ENCODE peak calls at places on chromosomes 16 and 17, in five cellular contexts. G is H1, Q is IMR-90, L is neuronal stem cell, X is H9. B is an unnamed sample.

GRCh38 chr17:82029391-82029790 is 2.1 kb upstream of the RAC3 start:
- DNase-seq in G (no peak), Q (no peak), L (no peak), X (no peak), B (no peak)

GRCh38 chr17:57875109-57876022 is 25.5 kb upstream of the MRPS23 start:
- DNase-seq in G (peak; percentile 71), Q (peak; percentile 99), L (peak; percentile 56), X (peak; percentile 94), B (peak; percentile 72)

GRCh38 chr16:20879175-20880053 is 20.7 kb downstream of the DCUN1D3 start:
- DNase-seq in G (no peak), Q (peak; percentile 74), L (no peak), X (no peak), B (no peak)

GRCh38 chr17:1562178-1562643 is 381 bp downstream of the PITPNA start:
- DNase-seq in G (no peak), Q (no peak), L (no peak), X (peak; percentile 65), B (peak; percentile 42)

GRCh38 chr16:85402910-85403692 is 210.0 kb upstream of the GSE1 start:
- DNase-seq in G (peak; percentile 59), Q (peak; percentile 77), L (no peak), X (no peak), B (no peak)

GRCh38 chr16:26830716-26831115 is 236.0 kb upstream of the C16orf82 start:
- DNase-seq in G (no peak), Q (no peak), L (no peak), X (no peak), B (no peak)

GRCh38 chr16:66295761-66296546 is 70.5 kb upstream of the CDH5 start:
- DNase-seq in G (no peak), Q (no peak), L (no peak), X (peak; percentile 14), B (peak; percentile 88)

GRCh38 chr16:875182-876040 is 74.9 kb upstream of the GNG13 start:
- DNase-seq in G (no peak), Q (no peak), L (no peak), X (no peak), B (no peak)

GRCh38 chr16:84332975-84333684 is 35.2 kb upstream of the ATP2C2 start:
- DNase-seq in G (no peak), Q (no peak), L (no peak), X (peak; percentile 57), B (no peak)

GRCh38 chr16:65414284-65414984 is 292.6 kb upstream of the CDH11 start:
- DNase-seq in G (no peak), Q (peak; percentile 87), L (no peak), X (no peak), B (no peak)

GRCh38 chr16:61993076-61993475 is 43.2 kb downstream of the CDH8 start:
- DNase-seq in G (no peak), Q (no peak), L (no peak), X (no peak), B (no peak)

DNA sequence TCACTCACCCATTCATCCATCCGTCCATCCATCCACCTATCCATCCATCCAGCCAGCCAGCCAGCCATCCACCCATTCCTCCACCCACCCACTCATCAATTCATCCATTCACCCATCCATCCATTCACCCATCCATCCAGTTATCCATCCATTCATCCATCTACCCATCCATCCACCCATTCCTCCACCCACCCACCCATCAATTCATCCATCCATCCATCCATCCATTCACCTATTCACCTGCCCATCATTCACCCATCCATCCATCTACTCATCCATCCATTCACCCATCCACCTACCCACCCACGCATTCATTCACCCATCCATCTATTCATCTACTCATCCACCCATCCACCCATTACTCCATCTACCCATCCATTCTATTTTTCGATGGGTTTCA is 43.6 kb upstream of the JPH3 start:
- DNase-seq in G (no peak), Q (no peak), L (no peak), X (no peak), B (no peak)
- H4K91ac ChIP-seq in G (no peak overlapping the region), Q (no peak overlapping the region), L (no peak overlapping the region), X (no peak overlapping the region), B (no peak overlapping the region)

GRCh38 chr16:14304891-14305459 is 233.9 kb downstream of the MRTFB start:
- DNase-seq in G (no peak), Q (no peak), L (no peak), X (no peak), B (no peak)
- H3K4me2 ChIP-seq in G (no peak overlapping the region), Q (no peak overlapping the region), L (no peak overlapping the region), X (no peak overlapping the region), B (no peak overlapping the region)

DNA sequence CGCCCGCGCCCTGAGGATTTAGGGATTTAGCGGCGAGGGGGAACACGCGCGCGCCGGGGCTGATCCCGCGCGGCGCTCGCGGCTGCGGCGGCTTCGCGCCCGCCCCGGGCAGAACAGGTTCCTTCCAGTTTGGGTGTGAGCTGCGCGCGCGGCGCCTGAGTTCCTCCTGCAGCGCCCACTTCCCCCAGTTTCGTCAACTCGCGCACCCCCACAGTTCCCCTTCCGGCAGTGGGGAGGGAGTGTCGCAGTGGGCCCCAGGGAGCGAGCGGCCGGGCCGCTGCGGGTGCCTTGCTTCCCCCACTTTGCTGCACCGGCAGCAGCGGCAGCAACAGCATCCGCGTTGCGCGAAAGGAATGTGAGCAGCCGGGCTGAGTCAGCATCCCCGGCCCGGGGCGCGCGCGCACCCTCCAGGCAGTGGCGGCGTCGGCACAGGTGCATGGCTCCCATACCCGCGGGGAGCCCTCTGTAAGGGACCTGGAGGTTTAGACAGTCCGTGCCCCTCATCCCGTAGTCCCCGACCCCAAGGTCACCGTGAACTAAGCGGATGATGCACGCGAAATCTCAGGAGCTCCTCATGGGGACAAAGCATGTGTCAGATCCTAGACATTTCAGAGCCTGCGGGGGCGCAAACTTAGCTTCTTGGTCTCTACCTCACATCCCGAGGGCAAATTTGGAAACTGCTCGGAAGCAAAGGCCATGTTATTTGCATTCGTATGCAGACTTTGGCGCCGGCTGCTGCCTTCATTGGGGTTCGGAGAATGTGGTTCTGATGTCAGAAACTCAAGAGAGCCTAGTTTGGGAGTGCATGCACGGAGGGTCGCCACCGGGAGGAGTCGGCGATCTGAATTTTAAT is 767 bp downstream of the ARSG start:
- DNase-seq in G (peak; percentile 85), Q (peak; percentile 68), L (peak; percentile 67), X (peak; percentile 82), B (peak; percentile 83)
- H4K91ac ChIP-seq in G (peak overlapping the region; percentile 89), Q (no peak overlapping the region), L (peak overlapping the region; percentile 79), X (no peak overlapping the region), B (peak overlapping the region; percentile 96)

GRCh38 chr17:47983492-47984223 is 12.7 kb downstream of the CDK5RAP3 start:
- DNase-seq in G (no peak), Q (peak; percentile 43), L (no peak), X (no peak), B (no peak)

GRCh38 chr17:47980516-47980915 is 9.6 kb downstream of the CDK5RAP3 start:
- DNase-seq in G (no peak), Q (no peak), L (no peak), X (no peak), B (no peak)

GRCh38 chr17:47982645-47983440 is 11.9 kb downstream of the CDK5RAP3 start:
- DNase-seq in G (no peak), Q (no peak), L (no peak), X (no peak), B (no peak)

GRCh38 chr17:47981462-47981861 is 10.5 kb downstream of the CDK5RAP3 start:
- DNase-seq in G (no peak), Q (no peak), L (no peak), X (no peak), B (no peak)

DNA sequence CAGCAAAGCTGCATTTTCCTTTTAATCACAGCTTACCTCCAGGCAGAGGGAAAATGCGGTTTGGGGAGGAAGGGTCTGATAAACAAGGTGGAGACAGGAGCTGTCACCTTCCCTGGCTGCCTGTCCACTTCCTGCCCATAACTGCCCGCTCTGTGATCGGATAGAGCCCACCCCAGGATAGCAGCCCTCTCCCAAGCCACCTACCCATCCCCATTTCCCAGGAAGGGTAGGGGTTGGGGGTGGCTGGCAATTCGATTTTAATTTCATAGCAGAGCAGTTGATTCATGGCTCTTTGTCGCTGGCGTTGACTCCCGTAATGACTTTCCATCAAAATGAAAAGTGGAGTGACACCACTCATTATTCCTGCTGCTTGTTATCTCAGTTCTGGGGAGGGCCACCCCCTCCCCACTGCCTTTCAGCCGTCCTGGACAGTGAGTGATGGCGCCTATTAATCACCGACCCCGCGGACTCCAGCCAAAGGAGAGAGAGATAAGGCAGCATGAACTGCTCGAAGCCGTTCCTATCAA is 11.2 kb downstream of the CDK5RAP3 start:
- DNase-seq in G (no peak), Q (no peak), L (no peak), X (no peak), B (no peak)
- H3K4me2 ChIP-seq in G (no peak overlapping the region), Q (no peak overlapping the region), L (no peak overlapping the region), X (no peak overlapping the region), B (no peak overlapping the region)

GRCh38 chr17:80779336-80779735 is 212.3 kb upstream of the CHMP6 start:
- DNase-seq in G (no peak), Q (no peak), L (no peak), X (no peak), B (no peak)

GRCh38 chr17:80780381-80781187 is 211.1 kb upstream of the CHMP6 start:
- DNase-seq in G (no peak), Q (peak; percentile 74), L (no peak), X (no peak), B (peak; percentile 33)

GRCh38 chr17:80778716-80779115 is 212.9 kb upstream of the CHMP6 start:
- DNase-seq in G (no peak), Q (no peak), L (no peak), X (no peak), B (no peak)

GRCh38 chr17:80781188-80781577 is 210.5 kb upstream of the CHMP6 start:
- DNase-seq in G (no peak), Q (no peak), L (no peak), X (no peak), B (no peak)

GRCh38 chr17:80779961-80780380 is 211.7 kb upstream of the CHMP6 start:
- DNase-seq in G (no peak), Q (peak; percentile 82), L (no peak), X (no peak), B (peak; percentile 86)
- H4K91ac ChIP-seq in G (no peak overlapping the region), Q (peak overlapping the region; percentile 77), L (no peak overlapping the region), X (no peak overlapping the region), B (peak overlapping the region; percentile 64)